ENCODE peak calls at places on chromosomes 7 and 10, in seven cellular contexts. One of them, this sample, is unnamed.

GRCh38 chr10:3451516-3452185 is 279.1 kb upstream of the PITRM1 start:
- DNase-seq in SK-N-SH: no peak
- DNase-seq in A549: no peak
- DNase-seq in K562: no peak
- DNase-seq in HCT116: no peak
- DNase-seq in Panc1: no peak
- DNase-seq in GM23338: no peak
- DNase-seq in this sample: no peak

GRCh38 chr10:42646214-42646613 is 7.8 kb upstream of the ZNF33B start:
- DNase-seq in K562: no peak
- DNase-seq in SK-N-SH: no peak
- DNase-seq in GM23338: no peak
- DNase-seq in HCT116: no peak
- DNase-seq in A549: no peak
- DNase-seq in Panc1: no peak
- DNase-seq in this sample: no peak

GRCh38 chr7:3762146-3762831 is 461.2 kb downstream of the SDK1 start:
- DNase-seq in HCT116: no peak
- DNase-seq in SK-N-SH: no peak
- DNase-seq in Panc1: no peak
- DNase-seq in GM23338: peak; percentile 23
- DNase-seq in A549: no peak
- DNase-seq in K562: no peak
- DNase-seq in this sample: no peak

GRCh38 chr7:97246317-97246716 is 128.8 kb downstream of the SDHAF3 start:
- DNase-seq in A549: no peak
- DNase-seq in K562: no peak
- DNase-seq in SK-N-SH: no peak
- DNase-seq in GM23338: no peak
- DNase-seq in Panc1: no peak
- DNase-seq in HCT116: no peak
- DNase-seq in this sample: no peak

GRCh38 chr7:103929808-103930415 is 59.5 kb downstream of the RELN start:
- DNase-seq in SK-N-SH: no peak
- DNase-seq in HCT116: no peak
- DNase-seq in GM23338: no peak
- DNase-seq in Panc1: no peak
- DNase-seq in K562: no peak
- DNase-seq in A549: no peak
- DNase-seq in this sample: no peak

GRCh38 chr7:96026606-96027005 is 254.3 kb downstream of the DYNC1I1 start:
- DNase-seq in HCT116: no peak
- DNase-seq in Panc1: no peak
- DNase-seq in A549: no peak
- DNase-seq in SK-N-SH: no peak
- DNase-seq in K562: no peak
- DNase-seq in GM23338: no peak
- DNase-seq in this sample: no peak

GRCh38 chr7:73704640-73705550 is 14.6 kb downstream of the STX1A start:
- DNase-seq in GM23338: no peak
- DNase-seq in SK-N-SH: peak; percentile 42
- DNase-seq in A549: peak; percentile 94
- DNase-seq in Panc1: peak; percentile 90
- DNase-seq in HCT116: no peak
- DNase-seq in K562: no peak
- DNase-seq in this sample: no peak

GRCh38 chr7:93551063-93551895 is 23.2 kb downstream of the CALCR start:
- DNase-seq in SK-N-SH: no peak
- DNase-seq in Panc1: peak; percentile 20
- DNase-seq in GM23338: peak; percentile 92
- DNase-seq in A549: peak; percentile 20
- DNase-seq in HCT116: peak; percentile 49
- DNase-seq in K562: peak; percentile 62
- DNase-seq in this sample: no peak

GRCh38 chr10:50467209-50467608 is 156.5 kb downstream of the SGMS1 start:
- DNase-seq in A549: no peak
- DNase-seq in GM23338: no peak
- DNase-seq in K562: no peak
- DNase-seq in Panc1: no peak
- DNase-seq in HCT116: no peak
- DNase-seq in SK-N-SH: no peak
- DNase-seq in this sample: no peak

GRCh38 chr10:19204239-19204917 is 155.8 kb downstream of the MALRD1 start:
- DNase-seq in Panc1: no peak
- DNase-seq in A549: no peak
- DNase-seq in GM23338: no peak
- DNase-seq in K562: no peak
- DNase-seq in SK-N-SH: no peak
- DNase-seq in HCT116: no peak
- DNase-seq in this sample: no peak

GRCh38 chr10:88979153-88979562 is 11.4 kb upstream of the FAS start:
- DNase-seq in A549: no peak
- DNase-seq in Panc1: no peak
- DNase-seq in HCT116: no peak
- DNase-seq in SK-N-SH: no peak
- DNase-seq in K562: peak; percentile 25
- DNase-seq in GM23338: no peak
- DNase-seq in this sample: no peak

GRCh38 chr7:151815419-151815818 is 61.5 kb downstream of the PRKAG2 start:
- DNase-seq in GM23338: no peak
- DNase-seq in SK-N-SH: no peak
- DNase-seq in K562: no peak
- DNase-seq in HCT116: no peak
- DNase-seq in Panc1: no peak
- DNase-seq in A549: no peak
- DNase-seq in this sample: no peak

GRCh38 chr10:6136215-6137201 is 47.7 kb downstream of the RBM17 start:
- DNase-seq in GM23338: no peak
- DNase-seq in K562: no peak
- DNase-seq in Panc1: no peak
- DNase-seq in A549: no peak
- DNase-seq in HCT116: no peak
- DNase-seq in SK-N-SH: peak; percentile 29
- DNase-seq in this sample: no peak

GRCh38 chr10:97916586-97916985 is 66.9 kb downstream of the GOLGA7B start:
- DNase-seq in Panc1: no peak
- DNase-seq in GM23338: no peak
- DNase-seq in HCT116: no peak
- DNase-seq in SK-N-SH: no peak
- DNase-seq in A549: no peak
- DNase-seq in K562: no peak
- DNase-seq in this sample: peak; percentile 40

GRCh38 chr10:105973252-105973877 is 1191.1 kb downstream of the SORCS1 start:
- DNase-seq in Panc1: no peak
- DNase-seq in GM23338: peak; percentile 34
- DNase-seq in K562: no peak
- DNase-seq in SK-N-SH: peak; percentile 9
- DNase-seq in A549: no peak
- DNase-seq in HCT116: no peak
- DNase-seq in this sample: no peak

GRCh38 chr10:8179081-8179480 is 124.6 kb downstream of the GATA3 start:
- DNase-seq in SK-N-SH: no peak
- DNase-seq in GM23338: no peak
- DNase-seq in HCT116: no peak
- DNase-seq in Panc1: no peak
- DNase-seq in K562: no peak
- DNase-seq in A549: no peak
- DNase-seq in this sample: no peak

GRCh38 chr7:117610390-117610789 is 130.6 kb downstream of the CFTR start:
- DNase-seq in SK-N-SH: no peak
- DNase-seq in A549: no peak
- DNase-seq in GM23338: no peak
- DNase-seq in Panc1: no peak
- DNase-seq in HCT116: no peak
- DNase-seq in K562: no peak
- DNase-seq in this sample: no peak

GRCh38 chr10:33799281-33799943 is 464.9 kb upstream of the NRP1 start:
- DNase-seq in HCT116: no peak
- DNase-seq in Panc1: no peak
- DNase-seq in GM23338: no peak
- DNase-seq in K562: no peak
- DNase-seq in SK-N-SH: no peak
- DNase-seq in A549: no peak
- DNase-seq in this sample: no peak

GRCh38 chr7:128735433-128735832 is 3.7 kb upstream of the CALU start:
- DNase-seq in HCT116: no peak
- DNase-seq in Panc1: no peak
- DNase-seq in K562: no peak
- DNase-seq in SK-N-SH: no peak
- DNase-seq in A549: no peak
- DNase-seq in GM23338: no peak
- DNase-seq in this sample: peak; percentile 54

GRCh38 chr7:31022726-31023125 is 29.4 kb upstream of the ADCYAP1R1 start:
- DNase-seq in GM23338: peak; percentile 26
- DNase-seq in Panc1: no peak
- DNase-seq in SK-N-SH: no peak
- DNase-seq in K562: no peak
- DNase-seq in HCT116: no peak
- DNase-seq in A549: no peak
- DNase-seq in this sample: no peak

GRCh38 chr7:148698397-148699023 is at the start of gene CUL1:
- DNase-seq in HCT116: peak; percentile 34
- DNase-seq in Panc1: no peak
- DNase-seq in SK-N-SH: peak; percentile 93
- DNase-seq in K562: peak; percentile 93
- DNase-seq in A549: peak; percentile 39
- DNase-seq in GM23338: peak; percentile 77
- DNase-seq in this sample: peak; percentile 85

GRCh38 chr7:26860361-26860760 is 4.0 kb downstream of the SKAP2 start:
- DNase-seq in SK-N-SH: no peak
- DNase-seq in K562: no peak
- DNase-seq in HCT116: peak; percentile 51
- DNase-seq in A549: no peak
- DNase-seq in Panc1: peak; percentile 38
- DNase-seq in GM23338: peak; percentile 37
- DNase-seq in this sample: no peak

DNA sequence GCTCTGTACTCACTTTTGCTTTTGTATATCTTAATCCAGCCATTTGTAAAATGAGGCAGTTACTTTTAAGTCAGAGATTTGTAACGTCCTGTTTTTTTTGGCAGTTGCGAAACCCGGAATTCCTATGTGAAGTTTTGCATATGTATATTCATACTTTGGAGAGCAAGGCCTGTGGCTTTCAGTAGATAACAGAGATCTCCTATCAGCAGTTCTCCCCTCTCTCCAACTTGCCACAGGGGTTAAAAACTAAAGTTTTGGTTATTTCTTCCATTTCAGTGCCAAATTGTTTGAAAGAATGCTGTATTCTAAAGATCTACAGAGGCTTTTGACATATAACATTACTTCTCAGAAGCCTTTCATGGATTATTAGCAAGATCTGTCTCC is 102.4 kb downstream of the EXOC4 start:
- DNase-seq in Panc1: no peak
- DNase-seq in GM23338: peak; percentile 28
- DNase-seq in HCT116: no peak
- DNase-seq in A549: no peak
- DNase-seq in SK-N-SH: no peak
- DNase-seq in K562: peak; percentile 22
- DNase-seq in this sample: no peak
- TF ChIP-seq REST in Panc1: no peak
- TF ChIP-seq REST in GM23338: no peak
- TF ChIP-seq REST in HCT116: no peak
- TF ChIP-seq REST in A549: no peak
- TF ChIP-seq REST in SK-N-SH: no peak
- TF ChIP-seq REST in K562: no peak
- TF ChIP-seq REST in this sample: no peak

GRCh38 chr10:117546020-117546629 is 3.6 kb downstream of the EMX2 start:
- DNase-seq in SK-N-SH: no peak
- DNase-seq in K562: no peak
- DNase-seq in Panc1: no peak
- DNase-seq in A549: no peak
- DNase-seq in HCT116: no peak
- DNase-seq in GM23338: peak; percentile 29
- DNase-seq in this sample: no peak

GRCh38 chr10:117543999-117544728 is 1.6 kb downstream of the EMX2 start:
- DNase-seq in GM23338: peak; percentile 40
- DNase-seq in Panc1: no peak
- DNase-seq in SK-N-SH: no peak
- DNase-seq in K562: no peak
- DNase-seq in HCT116: no peak
- DNase-seq in A549: no peak
- DNase-seq in this sample: no peak

GRCh38 chr10:117544729-117545140 is 2.2 kb downstream of the EMX2 start:
- DNase-seq in Panc1: no peak
- DNase-seq in GM23338: peak; percentile 54
- DNase-seq in SK-N-SH: no peak
- DNase-seq in A549: no peak
- DNase-seq in HCT116: no peak
- DNase-seq in K562: no peak
- DNase-seq in this sample: no peak

GRCh38 chr10:117546630-117547300 is 4.2 kb downstream of the EMX2 start:
- DNase-seq in A549: no peak
- DNase-seq in SK-N-SH: no peak
- DNase-seq in Panc1: no peak
- DNase-seq in HCT116: no peak
- DNase-seq in GM23338: peak; percentile 25
- DNase-seq in K562: no peak
- DNase-seq in this sample: no peak

GRCh38 chr10:117545141-117546019 is 2.8 kb downstream of the EMX2 start:
- DNase-seq in HCT116: no peak
- DNase-seq in K562: no peak
- DNase-seq in A549: no peak
- DNase-seq in SK-N-SH: no peak
- DNase-seq in GM23338: peak; percentile 58
- DNase-seq in Panc1: no peak
- DNase-seq in this sample: no peak
- TF ChIP-seq REST in HCT116: no peak
- TF ChIP-seq REST in K562: no peak
- TF ChIP-seq REST in A549: no peak
- TF ChIP-seq REST in SK-N-SH: no peak
- TF ChIP-seq REST in GM23338: no peak
- TF ChIP-seq REST in Panc1: no peak
- TF ChIP-seq REST in this sample: no peak

GRCh38 chr10:26554246-26554645 is 116.1 kb downstream of the APBB1IP start:
- DNase-seq in HCT116: no peak
- DNase-seq in GM23338: no peak
- DNase-seq in Panc1: no peak
- DNase-seq in SK-N-SH: no peak
- DNase-seq in A549: no peak
- DNase-seq in K562: no peak
- DNase-seq in this sample: no peak

GRCh38 chr10:26555719-26556368 is 117.7 kb downstream of the APBB1IP start:
- DNase-seq in GM23338: no peak
- DNase-seq in HCT116: no peak
- DNase-seq in Panc1: no peak
- DNase-seq in SK-N-SH: no peak
- DNase-seq in K562: no peak
- DNase-seq in A549: peak; percentile 24
- DNase-seq in this sample: peak; percentile 90

GRCh38 chr10:26557641-26558014 is 119.5 kb downstream of the APBB1IP start:
- DNase-seq in Panc1: no peak
- DNase-seq in SK-N-SH: no peak
- DNase-seq in GM23338: no peak
- DNase-seq in A549: no peak
- DNase-seq in K562: no peak
- DNase-seq in HCT116: no peak
- DNase-seq in this sample: no peak

GRCh38 chr10:26556756-26557640 is 118.9 kb downstream of the APBB1IP start:
- DNase-seq in HCT116: peak; percentile 50
- DNase-seq in GM23338: peak; percentile 80
- DNase-seq in K562: peak; percentile 45
- DNase-seq in A549: peak; percentile 73
- DNase-seq in Panc1: peak; percentile 51
- DNase-seq in SK-N-SH: peak; percentile 61
- DNase-seq in this sample: peak; percentile 57
- TF ChIP-seq REST in HCT116: no peak
- TF ChIP-seq REST in GM23338: no peak
- TF ChIP-seq REST in K562: no peak
- TF ChIP-seq REST in A549: no peak
- TF ChIP-seq REST in Panc1: no peak
- TF ChIP-seq REST in SK-N-SH: no peak
- TF ChIP-seq REST in this sample: no peak

GRCh38 chr10:44312401-44312800 is 72.5 kb downstream of the CXCL12 start:
- DNase-seq in K562: no peak
- DNase-seq in A549: no peak
- DNase-seq in Panc1: no peak
- DNase-seq in GM23338: no peak
- DNase-seq in HCT116: no peak
- DNase-seq in SK-N-SH: no peak
- DNase-seq in this sample: no peak
- TF ChIP-seq REST in K562: no peak
- TF ChIP-seq REST in A549: no peak
- TF ChIP-seq REST in Panc1: no peak
- TF ChIP-seq REST in GM23338: no peak
- TF ChIP-seq REST in HCT116: no peak
- TF ChIP-seq REST in SK-N-SH: no peak
- TF ChIP-seq REST in this sample: no peak

This sample was measured in HL-60.